ENCODE peak calls at places on chromosome 22, in eight cellular contexts. M is left cardiac atrium, T is esophagus muscularis mucosa, I is nephron progenitor cell, P is pulmonary artery endothelial cell, D is epithelial cell of esophagus, X is GM18507, H is ureter. K is an unnamed sample.

GRCh38 chr22:50178871-50179869 is 6.5 kb upstream of the TRABD start:
- DNase-seq in M (peak), T (no peak), I (peak), P (no peak), D (no peak), X (no peak), H (no peak), K (no peak)

GRCh38 chr22:35914665-35915476 is 113.8 kb downstream of the RBFOX2 start:
- DNase-seq in M (peak), T (no peak), I (peak), P (peak), D (peak), X (no peak), H (peak), K (peak)

GRCh38 chr22:32897400-32897799 is 95.9 kb downstream of the TIMP3 start:
- DNase-seq in M (no peak), T (no peak), I (no peak), P (no peak), D (peak), X (no peak), H (no peak), K (no peak)

GRCh38 chr22:35375031-35375430 is 5.9 kb upstream of the HMOX1 start:
- DNase-seq in M (no peak), T (no peak), I (no peak), P (no peak), D (no peak), X (no peak), H (no peak), K (no peak)

GRCh38 chr22:44361391-44362126 is 48.8 kb upstream of the SHISAL1 start:
- DNase-seq in M (peak), T (no peak), I (no peak), P (no peak), D (peak), X (no peak), H (no peak), K (no peak)

GRCh38 chr22:49306632-49306975 is 521.1 kb downstream of the BRD1 start:
- DNase-seq in M (no peak), T (no peak), I (no peak), P (no peak), D (no peak), X (no peak), H (peak), K (no peak)

GRCh38 chr22:25942126-25942988 is 200.4 kb downstream of the MYO18B start:
- DNase-seq in M (no peak), T (no peak), I (no peak), P (no peak), D (no peak), X (no peak), H (no peak), K (no peak)

GRCh38 chr22:28670153-28670552 is 9.5 kb downstream of the TTC28 start:
- DNase-seq in M (no peak), T (no peak), I (no peak), P (no peak), D (no peak), X (no peak), H (no peak), K (no peak)

GRCh38 chr22:19800761-19801244 is 40.2 kb downstream of the TBX1 start:
- DNase-seq in M (peak), T (no peak), I (no peak), P (no peak), D (peak), X (no peak), H (no peak), K (no peak)

GRCh38 chr22:29524440-29525191 is 28.9 kb downstream of the THOC5 start:
- DNase-seq in M (peak), T (no peak), I (peak), P (no peak), D (peak), X (peak), H (no peak), K (no peak)

GRCh38 chr22:32823024-32823730 is 21.7 kb downstream of the TIMP3 start:
- DNase-seq in M (no peak), T (no peak), I (peak), P (no peak), D (peak), X (no peak), H (no peak), K (no peak)

GRCh38 chr22:32522237-32522636 is 47.6 kb downstream of the FBXO7 start:
- DNase-seq in M (no peak), T (no peak), I (no peak), P (no peak), D (no peak), X (no peak), H (no peak), K (no peak)

GRCh38 chr22:26259510-26259909 is 90.2 kb downstream of the SEZ6L start:
- DNase-seq in M (no peak), T (no peak), I (peak), P (no peak), D (peak), X (no peak), H (no peak), K (no peak)

GRCh38 chr22:27876684-27877083 is 42.4 kb downstream of the PITPNB start:
- DNase-seq in M (no peak), T (no peak), I (no peak), P (no peak), D (no peak), X (no peak), H (no peak), K (peak)